ENCODE peak calls at places on chromosome 4, in six cellular contexts. Y, T, L, F, R and X are unnamed samples.

GRCh38 chr4:41215969-41216293 is 1.6 kb upstream of the APBB2 start:
- DNase-seq in Y (no peak), T (no peak), L (no peak), F (no peak), R (no peak), X (no peak)

GRCh38 chr4:6527683-6528595 is 47.0 kb upstream of the MAN2B2 start:
- DNase-seq in Y (no peak), T (no peak), L (no peak), F (no peak), R (no peak), X (no peak)

GRCh38 chr4:185903205-185903604 is 91.2 kb upstream of the SORBS2 start:
- DNase-seq in Y (no peak), T (no peak), L (no peak), F (no peak), R (peak), X (no peak)

GRCh38 chr4:56320293-56320692 is 67.0 kb downstream of the AASDH start:
- DNase-seq in Y (no peak), T (no peak), L (no peak), F (no peak), R (peak), X (no peak)

GRCh38 chr4:185734930-185735329 is 77.1 kb downstream of the SORBS2 start:
- DNase-seq in Y (no peak), T (no peak), L (no peak), F (no peak), R (no peak), X (no peak)

GRCh38 chr4:26953770-26954423 is 93.3 kb downstream of the STIM2 start:
- DNase-seq in Y (no peak), T (no peak), L (no peak), F (no peak), R (no peak), X (no peak)

GRCh38 chr4:142452132-142452855 is 393.8 kb downstream of the INPP4B start:
- DNase-seq in Y (peak), T (no peak), L (no peak), F (no peak), R (no peak), X (peak)

GRCh38 chr4:2494992-2495391 is 26.1 kb downstream of the RNF4 start:
- DNase-seq in Y (no peak), T (no peak), L (no peak), F (no peak), R (no peak), X (no peak)

GRCh38 chr4:3655485-3656429 is 110.4 kb upstream of the ADRA2C start:
- DNase-seq in Y (no peak), T (no peak), L (no peak), F (no peak), R (no peak), X (no peak)

GRCh38 chr4:4524364-4524763 is 17.5 kb downstream of the STX18 start:
- DNase-seq in Y (no peak), T (peak), L (peak), F (no peak), R (no peak), X (peak)

GRCh38 chr4:20839957-20840356 is 139.7 kb downstream of the PACRGL start:
- DNase-seq in Y (no peak), T (no peak), L (no peak), F (peak), R (peak), X (peak)

GRCh38 chr4:121370729-121371325 is 10.0 kb downstream of the QRFPR start:
- DNase-seq in Y (peak), T (peak), L (peak), F (peak), R (no peak), X (peak)

GRCh38 chr4:24278693-24279092 is 305.7 kb downstream of the DHX15 start:
- DNase-seq in Y (peak), T (no peak), L (no peak), F (peak), R (no peak), X (peak)

GRCh38 chr4:46329118-46329976 is 60.6 kb downstream of the GABRA2 start:
- DNase-seq in Y (no peak), T (no peak), L (no peak), F (peak), R (peak), X (peak)

GRCh38 chr4:159077702-159078495 is 25.0 kb upstream of the RAPGEF2 start:
- DNase-seq in Y (no peak), T (peak), L (no peak), F (no peak), R (peak), X (peak)

GRCh38 chr4:81466841-81467671 is 4.7 kb downstream of the RASGEF1B start:
- DNase-seq in Y (peak), T (peak), L (peak), F (peak), R (peak), X (peak)

GRCh38 chr4:32569844-32570243 is 1849.7 kb downstream of the PCDH7 start:
- DNase-seq in Y (no peak), T (no peak), L (no peak), F (no peak), R (no peak), X (no peak)

GRCh38 chr4:14091966-14092365 is 464.4 kb upstream of the BOD1L1 start:
- DNase-seq in Y (no peak), T (no peak), L (no peak), F (no peak), R (no peak), X (peak)

GRCh38 chr4:55125087-55125721 is at the start of gene KDR:
- DNase-seq in Y (no peak), T (no peak), L (no peak), F (no peak), R (no peak), X (peak)

GRCh38 chr4:159425749-159426376 is 323.0 kb downstream of the RAPGEF2 start:
- DNase-seq in Y (no peak), T (no peak), L (no peak), F (no peak), R (no peak), X (no peak)

GRCh38 chr4:71322425-71322824 is 16.4 kb upstream of the SLC4A4 start:
- DNase-seq in Y (peak), T (no peak), L (no peak), F (no peak), R (no peak), X (peak)

GRCh38 chr4:9384126-9384525 is 21.2 kb downstream of the USP17L30 start:
- DNase-seq in Y (no peak), T (no peak), L (no peak), F (no peak), R (no peak), X (peak)

GRCh38 chr4:11507920-11508319 is 79.2 kb upstream of the HS3ST1 start:
- DNase-seq in Y (no peak), T (no peak), L (no peak), F (no peak), R (no peak), X (no peak)

GRCh38 chr4:5700459-5700858 is 7.9 kb downstream of the EVC2 start:
- DNase-seq in Y (no peak), T (no peak), L (no peak), F (no peak), R (no peak), X (no peak)

GRCh38 chr4:122775987-122776836 is 43.7 kb downstream of the BBS12 start:
- DNase-seq in Y (no peak), T (no peak), L (no peak), F (no peak), R (peak), X (no peak)

GRCh38 chr4:122827899-122828601 is 1.4 kb downstream of the FGF2 start:
- DNase-seq in Y (peak), T (peak), L (peak), F (peak), R (peak), X (peak)

GRCh38 chr4:73883306-73883705 is 14.1 kb downstream of the CXCL1 start:
- DNase-seq in Y (peak), T (no peak), L (no peak), F (no peak), R (no peak), X (peak)

GRCh38 chr4:61380865-61381264 is 180.7 kb downstream of the ADGRL3 start:
- DNase-seq in Y (no peak), T (no peak), L (no peak), F (no peak), R (no peak), X (no peak)

GRCh38 chr4:159144112-159144694 is 41.3 kb downstream of the RAPGEF2 start:
- DNase-seq in Y (no peak), T (no peak), L (no peak), F (no peak), R (no peak), X (no peak)

GRCh38 chr4:2071252-2071911 is 12.3 kb downstream of the NAT8L start:
- DNase-seq in Y (no peak), T (no peak), L (no peak), F (no peak), R (no peak), X (no peak)

GRCh38 chr4:128782076-128782715 is 27.3 kb upstream of the JADE1 start:
- DNase-seq in Y (no peak), T (peak), L (peak), F (no peak), R (no peak), X (no peak)

GRCh38 chr4:71211748-71212147 is 127.1 kb upstream of the SLC4A4 start:
- DNase-seq in Y (no peak), T (no peak), L (no peak), F (no peak), R (no peak), X (peak)

GRCh38 chr4:101345596-101346311 is 1.6 kb downstream of the PPP3CA start:
- DNase-seq in Y (peak), T (peak), L (peak), F (no peak), R (no peak), X (peak)

GRCh38 chr4:156751486-156751885 is 220.1 kb downstream of the PDGFC start:
- DNase-seq in Y (no peak), T (no peak), L (no peak), F (no peak), R (no peak), X (peak)

GRCh38 chr4:161256716-161257115 is 907.1 kb downstream of the FSTL5 start:
- DNase-seq in Y (no peak), T (no peak), L (no peak), F (no peak), R (no peak), X (peak)

GRCh38 chr4:13912436-13912835 is 284.9 kb upstream of the BOD1L1 start:
- DNase-seq in Y (no peak), T (no peak), L (no peak), F (no peak), R (no peak), X (no peak)

GRCh38 chr4:57085278-57085677 is 24.9 kb downstream of the IGFBP7 start:
- DNase-seq in Y (no peak), T (no peak), L (no peak), F (no peak), R (no peak), X (no peak)